ENCODE peak calls at places on chromosomes 12 and 14, in six cellular contexts. One of them, this sample, is unnamed.

GRCh38 chr12:13982010-13982409 is 608 bp upstream of the GRIN2B start:
- DNase-seq in M059J: no peak
- DNase-seq in foreskin fibroblast: no peak
- DNase-seq in astrocyte of the spinal cord: no peak
- DNase-seq in AG10803: no peak
- DNase-seq in NCI-H1105: no peak
- DNase-seq in this sample: peak

GRCh38 chr12:604956-605355 is 58.3 kb downstream of the NINJ2 start:
- DNase-seq in M059J: no peak
- DNase-seq in foreskin fibroblast: no peak
- DNase-seq in astrocyte of the spinal cord: no peak
- DNase-seq in AG10803: no peak
- DNase-seq in NCI-H1105: no peak
- DNase-seq in this sample: no peak

GRCh38 chr12:106248177-106248848 is 493 bp upstream of the CKAP4 start:
- DNase-seq in M059J: peak
- DNase-seq in foreskin fibroblast: peak
- DNase-seq in astrocyte of the spinal cord: peak
- DNase-seq in AG10803: peak
- DNase-seq in NCI-H1105: peak
- DNase-seq in this sample: peak

GRCh38 chr12:19390208-19390607 is 49.1 kb upstream of the AEBP2 start:
- DNase-seq in M059J: peak
- DNase-seq in foreskin fibroblast: peak
- DNase-seq in astrocyte of the spinal cord: peak
- DNase-seq in AG10803: no peak
- DNase-seq in NCI-H1105: no peak
- DNase-seq in this sample: no peak

GRCh38 chr14:22474730-22475351 is 114.2 kb downstream of the DAD1 start:
- DNase-seq in M059J: peak
- DNase-seq in foreskin fibroblast: peak
- DNase-seq in astrocyte of the spinal cord: peak
- DNase-seq in AG10803: peak
- DNase-seq in NCI-H1105: no peak
- DNase-seq in this sample: no peak

GRCh38 chr12:5210179-5210917 is 166.7 kb downstream of the KCNA5 start:
- DNase-seq in M059J: no peak
- DNase-seq in foreskin fibroblast: no peak
- DNase-seq in astrocyte of the spinal cord: no peak
- DNase-seq in AG10803: no peak
- DNase-seq in NCI-H1105: no peak
- DNase-seq in this sample: no peak

GRCh38 chr14:64611358-64612020 is 61.7 kb downstream of the PPP1R36 start:
- DNase-seq in M059J: peak
- DNase-seq in foreskin fibroblast: peak
- DNase-seq in astrocyte of the spinal cord: no peak
- DNase-seq in AG10803: peak
- DNase-seq in NCI-H1105: no peak
- DNase-seq in this sample: no peak

GRCh38 chr12:94560416-94561221 is 89.7 kb downstream of the TMCC3 start:
- DNase-seq in M059J: peak
- DNase-seq in foreskin fibroblast: peak
- DNase-seq in astrocyte of the spinal cord: peak
- DNase-seq in AG10803: no peak
- DNase-seq in NCI-H1105: no peak
- DNase-seq in this sample: peak

GRCh38 chr14:56119221-56119967 is 1.2 kb downstream of the PELI2 start:
- DNase-seq in M059J: peak
- DNase-seq in foreskin fibroblast: peak
- DNase-seq in astrocyte of the spinal cord: peak
- DNase-seq in AG10803: peak
- DNase-seq in NCI-H1105: peak
- DNase-seq in this sample: peak

GRCh38 chr14:99131632-99132271 is 140.2 kb downstream of the BCL11B start:
- DNase-seq in M059J: no peak
- DNase-seq in foreskin fibroblast: no peak
- DNase-seq in astrocyte of the spinal cord: no peak
- DNase-seq in AG10803: no peak
- DNase-seq in NCI-H1105: no peak
- DNase-seq in this sample: no peak

GRCh38 chr12:92334552-92334951 is 188.9 kb upstream of the BTG1 start:
- DNase-seq in M059J: no peak
- DNase-seq in foreskin fibroblast: no peak
- DNase-seq in astrocyte of the spinal cord: no peak
- DNase-seq in AG10803: no peak
- DNase-seq in NCI-H1105: no peak
- DNase-seq in this sample: no peak

GRCh38 chr12:113818278-113818677 is 147.8 kb downstream of the RBM19 start:
- DNase-seq in M059J: no peak
- DNase-seq in foreskin fibroblast: no peak
- DNase-seq in astrocyte of the spinal cord: no peak
- DNase-seq in AG10803: no peak
- DNase-seq in NCI-H1105: no peak
- DNase-seq in this sample: peak

GRCh38 chr14:21072781-21073339 is 2.8 kb downstream of the ARHGEF40 start:
- DNase-seq in M059J: no peak
- DNase-seq in foreskin fibroblast: no peak
- DNase-seq in astrocyte of the spinal cord: no peak
- DNase-seq in AG10803: no peak
- DNase-seq in NCI-H1105: no peak
- DNase-seq in this sample: no peak

GRCh38 chr12:84134797-84135366 is 777.7 kb downstream of the SLC6A15 start:
- DNase-seq in M059J: no peak
- DNase-seq in foreskin fibroblast: peak
- DNase-seq in astrocyte of the spinal cord: no peak
- DNase-seq in AG10803: no peak
- DNase-seq in NCI-H1105: no peak
- DNase-seq in this sample: no peak

GRCh38 chr14:96104469-96105057 is 65.4 kb downstream of the C14orf132 start:
- DNase-seq in M059J: peak
- DNase-seq in foreskin fibroblast: peak
- DNase-seq in astrocyte of the spinal cord: peak
- DNase-seq in AG10803: peak
- DNase-seq in NCI-H1105: no peak
- DNase-seq in this sample: peak

GRCh38 chr14:55131782-55132181 is 2.7 kb downstream of the LGALS3 start:
- DNase-seq in M059J: peak
- DNase-seq in foreskin fibroblast: no peak
- DNase-seq in astrocyte of the spinal cord: no peak
- DNase-seq in AG10803: peak
- DNase-seq in NCI-H1105: no peak
- DNase-seq in this sample: no peak

GRCh38 chr12:67193705-67194104 is 75.5 kb upstream of the CAND1 start:
- DNase-seq in M059J: peak
- DNase-seq in foreskin fibroblast: peak
- DNase-seq in astrocyte of the spinal cord: peak
- DNase-seq in AG10803: peak
- DNase-seq in NCI-H1105: no peak
- DNase-seq in this sample: peak

GRCh38 chr12:75823475-75823874 is 208.1 kb downstream of the PHLDA1 start:
- DNase-seq in M059J: peak
- DNase-seq in foreskin fibroblast: no peak
- DNase-seq in astrocyte of the spinal cord: peak
- DNase-seq in AG10803: peak
- DNase-seq in NCI-H1105: no peak
- DNase-seq in this sample: no peak

GRCh38 chr12:115404761-115405470 is 720.9 kb upstream of the TBX3 start:
- DNase-seq in M059J: peak
- DNase-seq in foreskin fibroblast: peak
- DNase-seq in astrocyte of the spinal cord: peak
- DNase-seq in AG10803: peak
- DNase-seq in NCI-H1105: no peak
- DNase-seq in this sample: peak

GRCh38 chr12:56229819-56230448 is at the start of gene SLC39A5:
- DNase-seq in M059J: no peak
- DNase-seq in foreskin fibroblast: no peak
- DNase-seq in astrocyte of the spinal cord: no peak
- DNase-seq in AG10803: no peak
- DNase-seq in NCI-H1105: no peak
- DNase-seq in this sample: no peak

GRCh38 chr12:47053991-47054390 is 25.4 kb upstream of the PCED1B start:
- DNase-seq in M059J: no peak
- DNase-seq in foreskin fibroblast: no peak
- DNase-seq in astrocyte of the spinal cord: no peak
- DNase-seq in AG10803: no peak
- DNase-seq in NCI-H1105: no peak
- DNase-seq in this sample: no peak

GRCh38 chr12:27284751-27285150 is 40.7 kb downstream of the STK38L start:
- DNase-seq in M059J: peak
- DNase-seq in foreskin fibroblast: peak
- DNase-seq in astrocyte of the spinal cord: peak
- DNase-seq in AG10803: peak
- DNase-seq in NCI-H1105: no peak
- DNase-seq in this sample: no peak

GRCh38 chr12:27780612-27781408 is 774 bp upstream of the MANSC4 start:
- DNase-seq in M059J: peak
- DNase-seq in foreskin fibroblast: peak
- DNase-seq in astrocyte of the spinal cord: peak
- DNase-seq in AG10803: peak
- DNase-seq in NCI-H1105: peak
- DNase-seq in this sample: peak

GRCh38 chr12:105622846-105623245 is 292.4 kb downstream of the C12orf75 start:
- DNase-seq in M059J: no peak
- DNase-seq in foreskin fibroblast: no peak
- DNase-seq in astrocyte of the spinal cord: no peak
- DNase-seq in AG10803: no peak
- DNase-seq in NCI-H1105: no peak
- DNase-seq in this sample: no peak

GRCh38 chr12:31362115-31362758 is 36.3 kb upstream of the SINHCAF start:
- DNase-seq in M059J: peak
- DNase-seq in foreskin fibroblast: no peak
- DNase-seq in astrocyte of the spinal cord: no peak
- DNase-seq in AG10803: no peak
- DNase-seq in NCI-H1105: peak
- DNase-seq in this sample: no peak

GRCh38 chr12:114528766-114529165 is 122.8 kb upstream of the TBX5 start:
- DNase-seq in M059J: no peak
- DNase-seq in foreskin fibroblast: no peak
- DNase-seq in astrocyte of the spinal cord: no peak
- DNase-seq in AG10803: no peak
- DNase-seq in NCI-H1105: no peak
- DNase-seq in this sample: no peak

This sample was measured in MG63.